ENCODE peak calls at places on chromosomes 16 and 17, in six cellular contexts. One of them, this sample, is unnamed.
A peak's percentile ranks its signal among the peaks of the same experiment; 100 is the strongest.

GRCh38 chr16:15450624-15451023 is 16.2 kb downstream of the BMERB1 start:
- DNase-seq in IMR-90: no peak
- DNase-seq in A549: no peak
- DNase-seq in T-helper 9 cell: no peak
- DNase-seq in EH: no peak
- DNase-seq in germinal center: no peak
- DNase-seq in this sample: no peak

GRCh38 chr17:7204828-7205461 is 14.7 kb downstream of the DLG4 start:
- DNase-seq in IMR-90: peak; percentile 85
- DNase-seq in A549: peak; percentile 98
- DNase-seq in T-helper 9 cell: peak; percentile 97
- DNase-seq in EH: peak; percentile 81
- DNase-seq in germinal center: peak; percentile 96
- DNase-seq in this sample: peak; percentile 83

GRCh38 chr17:30476726-30477082 is 504 bp upstream of the GOSR1 start:
- DNase-seq in IMR-90: peak; percentile 7
- DNase-seq in A549: no peak
- DNase-seq in T-helper 9 cell: no peak
- DNase-seq in EH: no peak
- DNase-seq in germinal center: no peak
- DNase-seq in this sample: peak; percentile 9

GRCh38 chr17:7579001-7579838 is at the start of gene CD68:
- DNase-seq in IMR-90: peak; percentile 91
- DNase-seq in A549: peak; percentile 97
- DNase-seq in T-helper 9 cell: no peak
- DNase-seq in EH: peak; percentile 96
- DNase-seq in germinal center: peak; percentile 88
- DNase-seq in this sample: peak; percentile 92

GRCh38 chr16:48834576-48834975 is 224.6 kb upstream of the N4BP1 start:
- DNase-seq in IMR-90: no peak
- DNase-seq in A549: no peak
- DNase-seq in T-helper 9 cell: no peak
- DNase-seq in EH: no peak
- DNase-seq in germinal center: no peak
- DNase-seq in this sample: no peak

GRCh38 chr17:43219001-43219400 is 7.3 kb downstream of the TMEM106A start:
- DNase-seq in IMR-90: no peak
- DNase-seq in A549: no peak
- DNase-seq in T-helper 9 cell: no peak
- DNase-seq in EH: no peak
- DNase-seq in germinal center: no peak
- DNase-seq in this sample: no peak

GRCh38 chr16:48330847-48331204 is 54.4 kb downstream of the SIAH1 start:
- DNase-seq in IMR-90: no peak
- DNase-seq in A549: no peak
- DNase-seq in T-helper 9 cell: no peak
- DNase-seq in EH: no peak
- DNase-seq in germinal center: no peak
- DNase-seq in this sample: no peak

GRCh38 chr17:40485851-40486512 is 15.4 kb downstream of the TNS4 start:
- DNase-seq in IMR-90: peak; percentile 100
- DNase-seq in A549: peak; percentile 96
- DNase-seq in T-helper 9 cell: no peak
- DNase-seq in EH: peak; percentile 99
- DNase-seq in germinal center: no peak
- DNase-seq in this sample: peak; percentile 100

GRCh38 chr17:77462101-77462500 is 321.3 kb downstream of the SEC14L1 start:
- DNase-seq in IMR-90: no peak
- DNase-seq in A549: no peak
- DNase-seq in T-helper 9 cell: no peak
- DNase-seq in EH: no peak
- DNase-seq in germinal center: no peak
- DNase-seq in this sample: no peak

GRCh38 chr17:73801455-73802100 is 157.3 kb upstream of the SDK2 start:
- DNase-seq in IMR-90: no peak
- DNase-seq in A549: no peak
- DNase-seq in T-helper 9 cell: no peak
- DNase-seq in EH: no peak
- DNase-seq in germinal center: no peak
- DNase-seq in this sample: no peak

GRCh38 chr17:27542841-27543463 is 86.7 kb downstream of the KSR1 start:
- DNase-seq in IMR-90: no peak
- DNase-seq in A549: no peak
- DNase-seq in T-helper 9 cell: no peak
- DNase-seq in EH: no peak
- DNase-seq in germinal center: no peak
- DNase-seq in this sample: no peak

GRCh38 chr16:47617732-47618131 is 156.6 kb downstream of the PHKB start:
- DNase-seq in IMR-90: no peak
- DNase-seq in A549: no peak
- DNase-seq in T-helper 9 cell: no peak
- DNase-seq in EH: no peak
- DNase-seq in germinal center: no peak
- DNase-seq in this sample: no peak

GRCh38 chr17:40347319-40348135 is 17.0 kb downstream of the GJD3 start:
- DNase-seq in IMR-90: no peak
- DNase-seq in A549: no peak
- DNase-seq in T-helper 9 cell: no peak
- DNase-seq in EH: no peak
- DNase-seq in germinal center: no peak
- DNase-seq in this sample: no peak

GRCh38 chr17:1878419-1879121 is 48.8 kb downstream of the RPA1 start:
- DNase-seq in IMR-90: no peak
- DNase-seq in A549: no peak
- DNase-seq in T-helper 9 cell: no peak
- DNase-seq in EH: peak; percentile 6
- DNase-seq in germinal center: no peak
- DNase-seq in this sample: no peak

GRCh38 chr16:58433569-58433951 is 41.3 kb downstream of the GINS3 start:
- DNase-seq in IMR-90: no peak
- DNase-seq in A549: no peak
- DNase-seq in T-helper 9 cell: no peak
- DNase-seq in EH: no peak
- DNase-seq in germinal center: no peak
- DNase-seq in this sample: no peak

GRCh38 chr17:43805117-43805516 is 24.9 kb downstream of the CFAP97D1 start:
- DNase-seq in IMR-90: no peak
- DNase-seq in A549: no peak
- DNase-seq in T-helper 9 cell: no peak
- DNase-seq in EH: no peak
- DNase-seq in germinal center: no peak
- DNase-seq in this sample: no peak

GRCh38 chr16:24539850-24540484 is 601 bp downstream of the RBBP6 start:
- DNase-seq in IMR-90: peak; percentile 19
- DNase-seq in A549: no peak
- DNase-seq in T-helper 9 cell: peak; percentile 36
- DNase-seq in EH: peak; percentile 53
- DNase-seq in germinal center: peak; percentile 64
- DNase-seq in this sample: peak; percentile 47

GRCh38 chr16:69607674-69608073 is 41.9 kb downstream of the NFAT5 start:
- DNase-seq in IMR-90: no peak
- DNase-seq in A549: no peak
- DNase-seq in T-helper 9 cell: no peak
- DNase-seq in EH: no peak
- DNase-seq in germinal center: no peak
- DNase-seq in this sample: no peak

GRCh38 chr16:12257926-12258561 is 281.5 kb downstream of the SNX29 start:
- DNase-seq in IMR-90: no peak
- DNase-seq in A549: no peak
- DNase-seq in T-helper 9 cell: no peak
- DNase-seq in EH: no peak
- DNase-seq in germinal center: no peak
- DNase-seq in this sample: no peak

GRCh38 chr17:79081571-79082276 is 7.1 kb downstream of the ENGASE start:
- DNase-seq in IMR-90: no peak
- DNase-seq in A549: no peak
- DNase-seq in T-helper 9 cell: no peak
- DNase-seq in EH: no peak
- DNase-seq in germinal center: no peak
- DNase-seq in this sample: no peak

This sample was measured in iris pigment epithelial cell.